ENCODE peak calls at places on chromosomes 11 and 22, in ten cellular contexts. One of them, this sample, is unnamed.

GRCh38 chr11:10588904-10589303 is 20.4 kb upstream of the LYVE1 start:
- DNase-seq in endothelial cell: no peak
- DNase-seq in Caco-2: no peak
- DNase-seq in CD4-positive, alpha-beta T cell: no peak
- DNase-seq in kidney: no peak
- DNase-seq in GM10248: no peak
- DNase-seq in astrocyte of the spinal cord: no peak
- DNase-seq in progenitor cell of endocrine pancreas: no peak
- DNase-seq in esophagus muscularis mucosa: no peak
- DNase-seq in ovary: no peak
- DNase-seq in this sample: no peak

GRCh38 chr11:123187221-123187620 is 7.8 kb downstream of the CLMP start:
- DNase-seq in astrocyte of the spinal cord: no peak
- DNase-seq in GM10248: no peak
- DNase-seq in Caco-2: peak
- DNase-seq in ovary: no peak
- DNase-seq in progenitor cell of endocrine pancreas: no peak
- DNase-seq in kidney: no peak
- DNase-seq in esophagus muscularis mucosa: no peak
- DNase-seq in CD4-positive, alpha-beta T cell: no peak
- DNase-seq in endothelial cell: no peak
- DNase-seq in this sample: no peak

GRCh38 chr22:49561338-49561737 is 266.3 kb downstream of the BRD1 start:
- DNase-seq in Caco-2: no peak
- DNase-seq in GM10248: no peak
- DNase-seq in progenitor cell of endocrine pancreas: no peak
- DNase-seq in CD4-positive, alpha-beta T cell: no peak
- DNase-seq in astrocyte of the spinal cord: no peak
- DNase-seq in endothelial cell: no peak
- DNase-seq in ovary: no peak
- DNase-seq in kidney: no peak
- DNase-seq in esophagus muscularis mucosa: no peak
- DNase-seq in this sample: peak

GRCh38 chr22:43001271-43002197 is 13.4 kb downstream of the PACSIN2 start:
- DNase-seq in CD4-positive, alpha-beta T cell: no peak
- DNase-seq in ovary: no peak
- DNase-seq in astrocyte of the spinal cord: peak
- DNase-seq in GM10248: no peak
- DNase-seq in esophagus muscularis mucosa: no peak
- DNase-seq in Caco-2: no peak
- DNase-seq in endothelial cell: no peak
- DNase-seq in progenitor cell of endocrine pancreas: no peak
- DNase-seq in kidney: no peak
- DNase-seq in this sample: no peak

GRCh38 chr11:94799726-94800125 is 31.6 kb downstream of the AMOTL1 start:
- DNase-seq in Caco-2: no peak
- DNase-seq in esophagus muscularis mucosa: no peak
- DNase-seq in endothelial cell: no peak
- DNase-seq in kidney: no peak
- DNase-seq in astrocyte of the spinal cord: no peak
- DNase-seq in CD4-positive, alpha-beta T cell: no peak
- DNase-seq in progenitor cell of endocrine pancreas: no peak
- DNase-seq in ovary: no peak
- DNase-seq in GM10248: no peak
- DNase-seq in this sample: no peak

GRCh38 chr11:1162498-1163311 is 5.0 kb downstream of the MUC5AC start:
- DNase-seq in GM10248: peak
- DNase-seq in ovary: no peak
- DNase-seq in Caco-2: peak
- DNase-seq in endothelial cell: no peak
- DNase-seq in astrocyte of the spinal cord: no peak
- DNase-seq in esophagus muscularis mucosa: no peak
- DNase-seq in kidney: peak
- DNase-seq in progenitor cell of endocrine pancreas: peak
- DNase-seq in CD4-positive, alpha-beta T cell: no peak
- DNase-seq in this sample: no peak

GRCh38 chr11:125588505-125588904 is 4.1 kb upstream of the STT3A start:
- DNase-seq in Caco-2: no peak
- DNase-seq in ovary: no peak
- DNase-seq in kidney: no peak
- DNase-seq in CD4-positive, alpha-beta T cell: no peak
- DNase-seq in progenitor cell of endocrine pancreas: no peak
- DNase-seq in GM10248: no peak
- DNase-seq in endothelial cell: no peak
- DNase-seq in esophagus muscularis mucosa: no peak
- DNase-seq in astrocyte of the spinal cord: no peak
- DNase-seq in this sample: no peak

GRCh38 chr22:39152024-39152510 is 413 bp downstream of the CBX7 start:
- DNase-seq in CD4-positive, alpha-beta T cell: no peak
- DNase-seq in esophagus muscularis mucosa: no peak
- DNase-seq in progenitor cell of endocrine pancreas: no peak
- DNase-seq in kidney: no peak
- DNase-seq in GM10248: no peak
- DNase-seq in Caco-2: no peak
- DNase-seq in endothelial cell: no peak
- DNase-seq in ovary: no peak
- DNase-seq in astrocyte of the spinal cord: no peak
- DNase-seq in this sample: no peak

GRCh38 chr11:76795936-76796441 is 12.8 kb downstream of the TSKU start:
- DNase-seq in CD4-positive, alpha-beta T cell: no peak
- DNase-seq in Caco-2: no peak
- DNase-seq in kidney: no peak
- DNase-seq in GM10248: peak
- DNase-seq in astrocyte of the spinal cord: no peak
- DNase-seq in endothelial cell: no peak
- DNase-seq in progenitor cell of endocrine pancreas: no peak
- DNase-seq in ovary: no peak
- DNase-seq in esophagus muscularis mucosa: no peak
- DNase-seq in this sample: no peak

GRCh38 chr11:111395081-111395480 is 16.0 kb upstream of the POU2AF1 start:
- DNase-seq in kidney: no peak
- DNase-seq in Caco-2: no peak
- DNase-seq in progenitor cell of endocrine pancreas: no peak
- DNase-seq in ovary: no peak
- DNase-seq in CD4-positive, alpha-beta T cell: no peak
- DNase-seq in esophagus muscularis mucosa: no peak
- DNase-seq in astrocyte of the spinal cord: no peak
- DNase-seq in endothelial cell: no peak
- DNase-seq in GM10248: no peak
- DNase-seq in this sample: peak

GRCh38 chr11:32312206-32312817 is 123.0 kb downstream of the WT1 start:
- DNase-seq in CD4-positive, alpha-beta T cell: no peak
- DNase-seq in progenitor cell of endocrine pancreas: no peak
- DNase-seq in astrocyte of the spinal cord: no peak
- DNase-seq in kidney: no peak
- DNase-seq in Caco-2: no peak
- DNase-seq in GM10248: no peak
- DNase-seq in esophagus muscularis mucosa: no peak
- DNase-seq in ovary: no peak
- DNase-seq in endothelial cell: no peak
- DNase-seq in this sample: no peak

GRCh38 chr11:108853864-108854263 is 189.0 kb downstream of the DDX10 start:
- DNase-seq in endothelial cell: no peak
- DNase-seq in kidney: no peak
- DNase-seq in astrocyte of the spinal cord: peak
- DNase-seq in esophagus muscularis mucosa: no peak
- DNase-seq in CD4-positive, alpha-beta T cell: no peak
- DNase-seq in Caco-2: no peak
- DNase-seq in progenitor cell of endocrine pancreas: no peak
- DNase-seq in ovary: no peak
- DNase-seq in GM10248: no peak
- DNase-seq in this sample: no peak

DNA sequence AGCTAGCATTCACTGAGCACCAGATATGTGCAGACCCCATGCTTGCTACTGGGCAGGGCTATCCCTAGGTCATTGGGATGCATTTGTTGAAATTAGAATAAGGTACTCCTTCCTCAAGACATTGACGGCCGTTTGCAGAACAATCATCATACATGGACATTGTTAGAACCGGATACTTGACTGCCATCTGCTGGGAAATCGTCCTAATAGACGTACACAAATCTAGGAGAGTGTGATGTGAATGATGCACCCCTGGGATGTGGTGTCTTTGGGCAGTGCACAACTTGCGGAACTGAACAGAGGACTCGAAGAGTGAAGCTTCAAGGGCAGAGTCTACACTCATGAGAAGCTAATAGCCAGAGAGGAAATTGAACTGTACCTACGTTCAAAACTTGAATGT is 35.9 kb downstream of the MYO18B start:
- DNase-seq in esophagus muscularis mucosa: no peak
- DNase-seq in Caco-2: no peak
- DNase-seq in astrocyte of the spinal cord: peak
- DNase-seq in kidney: no peak
- DNase-seq in progenitor cell of endocrine pancreas: no peak
- DNase-seq in CD4-positive, alpha-beta T cell: no peak
- DNase-seq in ovary: no peak
- DNase-seq in GM10248: peak
- DNase-seq in endothelial cell: peak
- DNase-seq in this sample: no peak
- TF ChIP-seq CTCF in esophagus muscularis mucosa: no peak
- TF ChIP-seq CTCF in Caco-2: peak
- TF ChIP-seq CTCF in astrocyte of the spinal cord: peak
- TF ChIP-seq CTCF in kidney: no peak
- TF ChIP-seq CTCF in progenitor cell of endocrine pancreas: peak
- TF ChIP-seq CTCF in CD4-positive, alpha-beta T cell: no peak
- TF ChIP-seq CTCF in ovary: no peak
- TF ChIP-seq CTCF in GM10248: peak
- TF ChIP-seq CTCF in endothelial cell: no peak
- TF ChIP-seq CTCF in this sample: peak

GRCh38 chr11:70555092-70555491 is 156.8 kb downstream of the CTTN start:
- DNase-seq in CD4-positive, alpha-beta T cell: no peak
- DNase-seq in progenitor cell of endocrine pancreas: no peak
- DNase-seq in endothelial cell: no peak
- DNase-seq in astrocyte of the spinal cord: no peak
- DNase-seq in Caco-2: no peak
- DNase-seq in ovary: no peak
- DNase-seq in kidney: no peak
- DNase-seq in esophagus muscularis mucosa: no peak
- DNase-seq in GM10248: no peak
- DNase-seq in this sample: no peak
- TF ChIP-seq CTCF in CD4-positive, alpha-beta T cell: no peak
- TF ChIP-seq CTCF in progenitor cell of endocrine pancreas: no peak
- TF ChIP-seq CTCF in endothelial cell: no peak
- TF ChIP-seq CTCF in astrocyte of the spinal cord: no peak
- TF ChIP-seq CTCF in Caco-2: no peak
- TF ChIP-seq CTCF in ovary: no peak
- TF ChIP-seq CTCF in kidney: no peak
- TF ChIP-seq CTCF in esophagus muscularis mucosa: no peak
- TF ChIP-seq CTCF in GM10248: no peak
- TF ChIP-seq CTCF in this sample: no peak

GRCh38 chr11:27701262-27702105 is 1.2 kb upstream of the BDNF start:
- DNase-seq in GM10248: peak
- DNase-seq in CD4-positive, alpha-beta T cell: no peak
- DNase-seq in progenitor cell of endocrine pancreas: no peak
- DNase-seq in endothelial cell: no peak
- DNase-seq in Caco-2: no peak
- DNase-seq in kidney: no peak
- DNase-seq in ovary: no peak
- DNase-seq in esophagus muscularis mucosa: no peak
- DNase-seq in astrocyte of the spinal cord: peak
- DNase-seq in this sample: peak

GRCh38 chr11:27698872-27699241 is 1.4 kb downstream of the BDNF start:
- DNase-seq in esophagus muscularis mucosa: no peak
- DNase-seq in CD4-positive, alpha-beta T cell: peak
- DNase-seq in kidney: peak
- DNase-seq in GM10248: peak
- DNase-seq in progenitor cell of endocrine pancreas: peak
- DNase-seq in Caco-2: peak
- DNase-seq in endothelial cell: peak
- DNase-seq in ovary: peak
- DNase-seq in astrocyte of the spinal cord: peak
- DNase-seq in this sample: peak

GRCh38 chr11:27699242-27699925 is 871 bp downstream of the BDNF start:
- DNase-seq in kidney: no peak
- DNase-seq in esophagus muscularis mucosa: no peak
- DNase-seq in GM10248: peak
- DNase-seq in ovary: no peak
- DNase-seq in Caco-2: no peak
- DNase-seq in CD4-positive, alpha-beta T cell: no peak
- DNase-seq in astrocyte of the spinal cord: peak
- DNase-seq in progenitor cell of endocrine pancreas: no peak
- DNase-seq in endothelial cell: no peak
- DNase-seq in this sample: peak

GRCh38 chr11:27699926-27700350 is 317 bp downstream of the BDNF start:
- DNase-seq in Caco-2: no peak
- DNase-seq in GM10248: peak
- DNase-seq in ovary: no peak
- DNase-seq in endothelial cell: no peak
- DNase-seq in CD4-positive, alpha-beta T cell: no peak
- DNase-seq in kidney: peak
- DNase-seq in esophagus muscularis mucosa: no peak
- DNase-seq in astrocyte of the spinal cord: no peak
- DNase-seq in progenitor cell of endocrine pancreas: no peak
- DNase-seq in this sample: peak

GRCh38 chr11:27700351-27701261 is at the start of gene BDNF:
- DNase-seq in esophagus muscularis mucosa: no peak
- DNase-seq in CD4-positive, alpha-beta T cell: no peak
- DNase-seq in astrocyte of the spinal cord: peak
- DNase-seq in progenitor cell of endocrine pancreas: peak
- DNase-seq in endothelial cell: no peak
- DNase-seq in kidney: peak
- DNase-seq in GM10248: peak
- DNase-seq in ovary: no peak
- DNase-seq in Caco-2: peak
- DNase-seq in this sample: peak
- TF ChIP-seq CTCF in esophagus muscularis mucosa: no peak
- TF ChIP-seq CTCF in CD4-positive, alpha-beta T cell: no peak
- TF ChIP-seq CTCF in astrocyte of the spinal cord: no peak
- TF ChIP-seq CTCF in progenitor cell of endocrine pancreas: no peak
- TF ChIP-seq CTCF in endothelial cell: no peak
- TF ChIP-seq CTCF in kidney: no peak
- TF ChIP-seq CTCF in GM10248: no peak
- TF ChIP-seq CTCF in ovary: no peak
- TF ChIP-seq CTCF in Caco-2: no peak
- TF ChIP-seq CTCF in this sample: no peak

DNA sequence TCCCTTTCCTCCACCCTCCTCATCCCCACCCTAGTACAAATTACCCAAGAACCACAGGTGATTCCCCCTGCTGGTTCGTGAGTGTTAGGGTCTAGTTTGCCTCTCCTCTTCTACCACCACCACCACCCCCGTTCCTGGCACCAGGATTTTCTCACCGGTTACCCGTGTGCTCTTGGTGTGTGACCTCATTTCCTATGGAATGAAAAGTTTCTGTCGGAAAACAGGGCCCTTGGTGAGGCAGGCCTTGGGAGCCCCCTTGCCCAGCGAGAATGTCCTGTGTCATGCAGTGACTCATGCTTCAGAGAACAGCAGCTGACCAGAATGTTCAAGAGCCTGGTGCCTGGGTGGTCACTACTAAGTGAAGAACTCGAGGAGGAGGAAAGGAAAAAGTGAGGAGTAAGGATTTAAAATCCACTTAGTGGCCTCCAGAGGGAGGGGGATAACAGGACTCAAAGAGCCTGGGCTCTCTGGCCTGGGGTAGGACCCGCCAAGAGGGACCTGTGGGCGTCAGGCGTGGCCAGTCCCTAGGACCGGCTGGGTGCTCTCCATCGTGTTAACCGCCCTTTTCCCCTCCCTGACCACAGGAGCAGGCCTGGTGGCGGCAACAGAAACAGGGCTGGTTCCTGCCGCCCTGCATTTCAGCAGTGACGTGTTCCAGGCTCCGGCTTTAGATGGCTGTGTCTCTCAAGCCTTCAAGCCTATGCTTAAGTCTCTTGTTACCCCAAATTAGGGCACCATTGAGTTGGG is 30.2 kb downstream of the C22orf31 start:
- DNase-seq in kidney: peak
- DNase-seq in astrocyte of the spinal cord: peak
- DNase-seq in endothelial cell: peak
- DNase-seq in esophagus muscularis mucosa: no peak
- DNase-seq in CD4-positive, alpha-beta T cell: no peak
- DNase-seq in progenitor cell of endocrine pancreas: no peak
- DNase-seq in ovary: peak
- DNase-seq in GM10248: no peak
- DNase-seq in Caco-2: no peak
- DNase-seq in this sample: peak
- TF ChIP-seq CTCF in kidney: no peak
- TF ChIP-seq CTCF in astrocyte of the spinal cord: peak
- TF ChIP-seq CTCF in endothelial cell: no peak
- TF ChIP-seq CTCF in esophagus muscularis mucosa: no peak
- TF ChIP-seq CTCF in CD4-positive, alpha-beta T cell: no peak
- TF ChIP-seq CTCF in progenitor cell of endocrine pancreas: peak
- TF ChIP-seq CTCF in ovary: no peak
- TF ChIP-seq CTCF in GM10248: no peak
- TF ChIP-seq CTCF in Caco-2: no peak
- TF ChIP-seq CTCF in this sample: no peak

This sample was measured in osteocyte.